ENCODE peak calls at places on chromosome 4, in eight cellular contexts. Z, H, S, J, I, K, N and T are unnamed samples.

GRCh38 chr4:167290684-167291083 is 56.4 kb upstream of the SPOCK3 start:
- DNase-seq in N (no peak), J (no peak), I (no peak), K (no peak), Z (no peak), S (no peak), H (no peak), T (no peak)

GRCh38 chr4:73259552-73260140 is 1.0 kb upstream of the ANKRD17 start:
- DNase-seq in S (no peak), K (peak), J (no peak), N (no peak), I (peak), H (no peak), Z (no peak), T (no peak)

GRCh38 chr4:60365176-60365575 is 835.0 kb upstream of the ADGRL3 start:
- DNase-seq in S (no peak), N (no peak), I (no peak), H (no peak), J (no peak), K (no peak), Z (no peak), T (no peak)

GRCh38 chr4:11228575-11228974 is 200.1 kb downstream of the HS3ST1 start:
- DNase-seq in I (no peak), S (no peak), K (no peak), N (no peak), J (peak), H (no peak), Z (no peak), T (no peak)

GRCh38 chr4:113618205-113618604 is 143.3 kb downstream of the CAMK2D start:
- DNase-seq in J (no peak), K (peak), N (no peak), I (no peak), Z (no peak), S (no peak), H (no peak), T (no peak)

GRCh38 chr4:78592104-78592783 is 40.7 kb downstream of the ANXA3 start:
- DNase-seq in Z (no peak), K (peak), J (no peak), S (no peak), N (no peak), I (no peak), H (no peak), T (no peak)

GRCh38 chr4:111214371-111214770 is 591.5 kb upstream of the PITX2 start:
- DNase-seq in N (no peak), I (no peak), S (no peak), H (no peak), J (peak), Z (no peak), K (no peak), T (no peak)

GRCh38 chr4:176793060-176793605 is 411 bp upstream of the VEGFC start:
- DNase-seq in J (no peak), Z (no peak), I (no peak), K (no peak), S (peak), H (no peak), N (peak), T (no peak)

GRCh38 chr4:113825272-113825671 is 63.7 kb upstream of the CAMK2D start:
- DNase-seq in I (no peak), S (no peak), Z (no peak), J (no peak), N (no peak), K (no peak), H (no peak), T (no peak)

GRCh38 chr4:174450051-174450450 is 72.2 kb downstream of the HPGD start:
- DNase-seq in J (no peak), H (no peak), I (no peak), N (no peak), K (no peak), Z (no peak), S (no peak), T (no peak)

GRCh38 chr4:7651461-7651921 is 216.8 kb upstream of the PSAPL1 start:
- DNase-seq in K (peak), I (no peak), Z (no peak), N (no peak), H (no peak), J (peak), S (peak), T (no peak)

GRCh38 chr4:89382439-89382838 is 74.8 kb upstream of the GPRIN3 start:
- DNase-seq in K (no peak), H (no peak), Z (no peak), S (no peak), J (no peak), N (no peak), I (no peak), T (no peak)

GRCh38 chr4:9812530-9813340 is 31.3 kb downstream of the DRD5 start:
- DNase-seq in Z (no peak), K (peak), H (no peak), N (no peak), S (no peak), J (no peak), I (no peak), T (no peak)

GRCh38 chr4:128268970-128269369 is 18.6 kb downstream of the PGRMC2 start:
- DNase-seq in H (no peak), Z (no peak), S (no peak), J (no peak), K (no peak), I (no peak), N (no peak), T (no peak)

GRCh38 chr4:89640620-89641366 is 196.2 kb downstream of the SNCA start:
- DNase-seq in K (peak), N (peak), J (no peak), Z (no peak), H (no peak), I (peak), S (peak), T (no peak)

GRCh38 chr4:110628321-110629213 is 5.7 kb upstream of the PITX2 start:
- DNase-seq in S (no peak), N (no peak), K (no peak), H (no peak), J (no peak), I (no peak), Z (no peak), T (no peak)

GRCh38 chr4:184958839-184959238 is 59.5 kb upstream of the HELT start:
- DNase-seq in J (no peak), Z (no peak), S (no peak), I (no peak), N (no peak), K (no peak), H (no peak), T (no peak)

GRCh38 chr4:181821039-181822004 is 421.9 kb upstream of the TENM3 start:
- DNase-seq in K (peak), I (no peak), J (peak), Z (no peak), S (no peak), N (no peak), H (no peak), T (no peak)

GRCh38 chr4:95124906-95125504 is 367.2 kb downstream of the BMPR1B start:
- DNase-seq in I (no peak), Z (no peak), N (no peak), J (no peak), K (peak), S (no peak), H (no peak), T (no peak)

GRCh38 chr4:37715889-37716402 is 29.8 kb upstream of the RELL1 start:
- DNase-seq in S (no peak), N (no peak), I (no peak), J (peak), H (no peak), Z (no peak), K (peak), T (no peak)

GRCh38 chr4:71333960-71334951 is 4.6 kb upstream of the SLC4A4 start:
- DNase-seq in H (no peak), Z (no peak), J (peak), I (no peak), K (peak), N (no peak), S (no peak), T (no peak)

GRCh38 chr4:163493643-163494359 is 689 bp upstream of the TMA16 start:
- DNase-seq in Z (no peak), I (peak), K (peak), S (no peak), H (no peak), J (no peak), N (peak), T (no peak)

GRCh38 chr4:577499-578450 is 1.7 kb upstream of the TMEM271 start:
- DNase-seq in Z (no peak), K (peak), H (no peak), N (peak), I (no peak), J (peak), S (no peak), T (no peak)

DNA sequence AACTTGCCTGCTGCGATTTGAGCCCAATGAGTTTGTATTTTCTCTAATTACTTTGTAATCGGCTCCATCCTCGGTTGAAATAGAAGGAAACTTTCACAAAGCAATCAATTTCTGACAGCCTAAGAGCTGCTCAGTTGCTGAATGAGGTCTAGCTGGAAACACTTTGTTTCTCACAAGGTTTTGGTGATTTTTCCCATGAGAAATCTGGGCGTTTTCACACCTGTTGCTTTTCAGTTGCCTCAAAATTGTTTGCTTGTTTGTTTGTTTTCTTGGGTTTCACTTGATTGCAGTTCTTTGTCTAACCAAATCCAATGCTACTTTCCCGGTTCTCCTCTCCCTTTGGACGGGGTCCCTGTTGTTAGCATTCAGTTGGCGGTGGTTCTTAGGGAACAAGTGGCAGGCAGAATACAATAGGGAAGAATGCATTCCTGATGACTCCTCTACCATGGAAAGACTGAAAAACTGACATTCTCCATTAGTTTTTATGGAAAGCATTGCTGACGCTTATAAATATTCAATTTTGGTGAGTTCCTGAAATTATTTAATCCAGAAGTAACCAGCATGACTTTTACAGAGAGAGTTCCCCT is 135.5 kb downstream of the PALLD start:
- DNase-seq in Z (no peak), S (no peak), K (peak), H (no peak), J (no peak), I (no peak), N (no peak), T (no peak)
- H3K27ac ChIP-seq in Z (no peak), S (no peak), K (no peak), H (no peak), J (peak), I (peak), N (no peak), T (peak)

GRCh38 chr4:15374697-15375096 is 53.1 kb upstream of the C1QTNF7 start:
- DNase-seq in N (no peak), S (no peak), J (no peak), K (peak), I (no peak), H (no peak), Z (no peak), T (no peak)
- H3K27ac ChIP-seq in N (peak), S (no peak), J (no peak), K (no peak), I (peak), H (no peak), Z (peak), T (peak)

DNA sequence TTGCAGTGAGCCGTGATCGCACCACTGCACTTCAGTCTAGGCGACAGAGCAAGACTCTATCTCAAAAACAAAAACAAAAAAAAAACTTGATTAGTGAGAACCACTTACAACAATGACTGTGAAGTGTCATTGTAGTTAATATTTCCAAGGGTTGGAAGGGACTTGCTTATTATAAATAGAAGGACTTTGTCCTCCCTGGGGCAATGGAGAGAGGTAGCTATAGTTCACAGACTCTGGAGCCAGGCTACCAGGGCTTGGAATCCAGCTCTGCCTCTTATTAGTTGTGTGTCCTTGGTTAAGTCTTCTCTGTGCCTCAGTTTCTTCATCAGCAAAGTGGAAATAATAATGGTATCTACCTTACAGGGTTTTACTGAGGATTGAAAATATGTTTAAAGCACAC is 51.6 kb downstream of the TMEM150C start:
- DNase-seq in K (no peak), S (no peak), I (no peak), N (no peak), Z (no peak), H (no peak), J (no peak), T (no peak)
- H3K27ac ChIP-seq in K (no peak), S (no peak), I (no peak), N (no peak), Z (no peak), H (no peak), J (no peak), T (no peak)

GRCh38 chr4:39892988-39893692 is 84.6 kb downstream of the PDS5A start:
- DNase-seq in N (no peak), Z (no peak), S (no peak), I (no peak), K (no peak), J (no peak), H (no peak), T (no peak)
- H3K27ac ChIP-seq in N (no peak), Z (no peak), S (no peak), I (no peak), K (no peak), J (no peak), H (no peak), T (no peak)

GRCh38 chr4:87103086-87103485 is 117.3 kb downstream of the KLHL8 start:
- DNase-seq in N (no peak), S (no peak), I (no peak), Z (no peak), H (no peak), K (no peak), J (no peak), T (no peak)
- H3K27ac ChIP-seq in N (peak), S (peak), I (peak), Z (peak), H (no peak), K (peak), J (no peak), T (peak)

DNA sequence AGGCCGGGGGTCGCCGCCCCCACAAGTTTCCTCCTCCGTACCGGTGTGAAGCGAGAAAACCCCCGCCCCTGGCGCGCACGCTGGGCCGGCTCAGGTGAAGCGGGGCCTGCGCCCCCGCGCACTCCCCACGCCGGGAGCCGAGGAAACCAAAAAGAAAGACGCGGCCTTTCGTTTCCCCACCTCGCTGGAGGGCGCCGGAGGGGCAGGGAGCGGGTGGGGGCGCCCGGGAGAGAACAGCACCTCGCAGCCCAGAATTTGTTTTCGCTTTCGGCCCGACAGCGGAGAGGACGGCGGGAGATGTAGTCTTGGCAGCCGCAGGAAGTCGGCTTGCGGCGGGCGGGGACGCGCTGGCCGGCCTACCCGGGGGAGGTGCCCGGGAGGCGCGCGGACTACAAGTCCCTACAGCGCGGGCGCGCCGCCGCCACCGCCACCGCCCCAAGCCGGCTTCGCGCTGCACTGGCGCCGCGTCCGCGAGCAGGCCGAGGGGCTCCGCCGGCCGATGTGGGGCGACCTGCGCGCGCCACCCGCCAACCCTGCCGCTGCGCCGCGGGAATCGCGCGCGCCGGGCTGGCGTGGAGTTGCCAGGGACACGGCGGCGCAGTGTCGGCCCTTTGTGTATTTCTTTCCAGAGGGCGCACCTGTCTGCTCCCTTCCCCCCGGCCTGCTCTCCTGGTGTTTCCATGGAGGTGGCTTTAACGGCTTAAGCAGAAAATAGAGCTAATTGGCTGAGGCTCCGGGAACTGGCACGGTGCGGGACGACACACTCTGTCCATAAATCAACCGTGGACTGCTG is at the start of gene OTUD4:
- DNase-seq in I (peak), K (peak), N (peak), S (peak), Z (peak), H (peak), J (peak), T (peak)
- H3K27ac ChIP-seq in I (peak), K (peak), N (peak), S (peak), Z (peak), H (peak), J (peak), T (peak)

DNA sequence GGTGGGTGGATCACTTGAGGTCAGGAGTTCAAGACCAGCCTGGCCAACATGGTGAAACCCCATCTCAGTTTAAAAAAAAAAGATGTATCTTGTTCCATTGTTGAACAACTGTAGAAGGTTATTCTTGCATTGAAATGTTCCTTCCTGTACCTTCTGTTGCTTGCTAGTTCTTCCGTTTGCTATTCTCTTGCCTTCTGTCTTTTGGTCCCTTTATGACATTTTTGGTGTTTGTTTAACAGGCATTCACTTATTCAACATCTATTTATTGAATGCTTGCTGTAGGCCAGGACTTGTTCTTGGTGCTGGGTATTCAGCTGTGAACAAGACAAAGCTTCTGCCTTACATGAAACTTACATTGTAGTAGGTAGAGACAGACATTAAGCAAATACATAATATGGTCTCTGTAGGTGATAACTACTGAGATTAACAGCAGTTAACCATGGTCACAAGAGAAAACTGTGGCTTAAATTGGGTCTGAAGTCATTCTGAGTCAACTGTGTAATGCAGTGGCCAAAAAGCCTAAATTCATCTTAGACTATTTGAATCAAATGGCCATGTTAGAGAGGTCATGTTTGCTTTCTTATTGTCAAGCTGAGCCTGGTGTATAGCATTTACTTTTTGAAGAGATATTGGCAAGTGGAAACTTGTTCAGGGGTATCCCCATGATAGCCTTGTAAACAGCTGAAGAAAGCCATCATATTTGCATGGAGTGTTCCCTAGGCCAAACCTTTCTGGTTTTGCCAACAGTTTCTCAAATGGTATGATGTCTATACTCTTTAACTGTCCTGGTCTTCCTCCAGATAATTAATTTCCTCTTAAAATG is 35.6 kb downstream of the GAB1 start:
- DNase-seq in K (no peak), I (no peak), Z (no peak), S (no peak), H (no peak), J (no peak), N (no peak), T (no peak)
- H3K27ac ChIP-seq in K (no peak), I (no peak), Z (no peak), S (no peak), H (no peak), J (no peak), N (no peak), T (no peak)

GRCh38 chr4:6069845-6070709 is 51.8 kb upstream of the C4orf50 start:
- DNase-seq in N (no peak), H (no peak), I (no peak), S (no peak), J (no peak), K (no peak), Z (no peak), T (no peak)

GRCh38 chr4:6063684-6064083 is 45.5 kb upstream of the C4orf50 start:
- DNase-seq in I (no peak), K (no peak), N (no peak), Z (no peak), S (no peak), J (no peak), H (no peak), T (no peak)

GRCh38 chr4:6065166-6065565 is 46.9 kb upstream of the C4orf50 start:
- DNase-seq in K (no peak), N (no peak), H (no peak), J (no peak), S (no peak), I (no peak), Z (no peak), T (no peak)

GRCh38 chr4:6064383-6064782 is 46.2 kb upstream of the C4orf50 start:
- DNase-seq in N (no peak), S (no peak), K (no peak), Z (no peak), I (no peak), J (no peak), H (no peak), T (no peak)

GRCh38 chr4:6066191-6066590 is 48.0 kb upstream of the C4orf50 start:
- DNase-seq in I (no peak), J (no peak), K (no peak), N (no peak), H (no peak), S (no peak), Z (no peak), T (no peak)
- H3K27ac ChIP-seq in I (no peak), J (no peak), K (no peak), N (no peak), H (no peak), S (no peak), Z (no peak), T (no peak)